ENCODE peak calls at places on chromosomes 7 and 10, in four cellular contexts. V is neuronal stem cell, J is IMR-90, N is GM23248. Y is an unnamed sample.
A peak's percentile ranks its signal among the peaks of the same experiment; 100 is the strongest.

GRCh38 chr7:29040570-29040906 is 82.4 kb upstream of the TRIL start:
- DNase-seq in V (no peak), J (no peak), N (peak; percentile 6), Y (no peak)

GRCh38 chr10:12427276-12427675 is 77.9 kb downstream of the CAMK1D start:
- DNase-seq in V (no peak), J (no peak), N (no peak), Y (no peak)

GRCh38 chr10:15370212-15370740 is 813 bp downstream of the FAM171A1 start:
- DNase-seq in V (peak; percentile 20), J (peak; percentile 16), N (peak; percentile 67), Y (peak; percentile 71)

GRCh38 chr7:159007308-159008054 is 137.2 kb downstream of the VIPR2 start:
- DNase-seq in V (no peak), J (no peak), N (no peak), Y (no peak)

GRCh38 chr10:45627412-45628048 is 45.0 kb downstream of the ZFAND4 start:
- DNase-seq in V (no peak), J (no peak), N (no peak), Y (no peak)

GRCh38 chr10:49285232-49285631 is 13.7 kb upstream of the C10orf71 start:
- DNase-seq in V (no peak), J (no peak), N (peak; percentile 29), Y (peak; percentile 13)

GRCh38 chr7:159146084-159146858 is 1.6 kb upstream of the VIPR2 start:
- DNase-seq in V (no peak), J (no peak), N (no peak), Y (no peak)

GRCh38 chr7:133344275-133344674 is 91.4 kb downstream of the EXOC4 start:
- DNase-seq in V (no peak), J (peak; percentile 32), N (peak; percentile 35), Y (no peak)

GRCh38 chr7:93949468-93949867 is 27.9 kb downstream of the GNG11 start:
- DNase-seq in V (no peak), J (peak; percentile 90), N (peak; percentile 94), Y (no peak)

GRCh38 chr10:89342219-89342966 is 14.6 kb downstream of the IFIT3 start:
- DNase-seq in V (no peak), J (peak; percentile 84), N (peak; percentile 74), Y (no peak)

GRCh38 chr7:94240902-94241301 is 153.8 kb upstream of the COL1A2 start:
- DNase-seq in V (no peak), J (peak; percentile 43), N (peak; percentile 46), Y (no peak)

GRCh38 chr7:87058739-87059524 is 522 bp downstream of the ELAPOR2 start:
- DNase-seq in V (no peak), J (no peak), N (peak; percentile 7), Y (peak; percentile 86)

DNA sequence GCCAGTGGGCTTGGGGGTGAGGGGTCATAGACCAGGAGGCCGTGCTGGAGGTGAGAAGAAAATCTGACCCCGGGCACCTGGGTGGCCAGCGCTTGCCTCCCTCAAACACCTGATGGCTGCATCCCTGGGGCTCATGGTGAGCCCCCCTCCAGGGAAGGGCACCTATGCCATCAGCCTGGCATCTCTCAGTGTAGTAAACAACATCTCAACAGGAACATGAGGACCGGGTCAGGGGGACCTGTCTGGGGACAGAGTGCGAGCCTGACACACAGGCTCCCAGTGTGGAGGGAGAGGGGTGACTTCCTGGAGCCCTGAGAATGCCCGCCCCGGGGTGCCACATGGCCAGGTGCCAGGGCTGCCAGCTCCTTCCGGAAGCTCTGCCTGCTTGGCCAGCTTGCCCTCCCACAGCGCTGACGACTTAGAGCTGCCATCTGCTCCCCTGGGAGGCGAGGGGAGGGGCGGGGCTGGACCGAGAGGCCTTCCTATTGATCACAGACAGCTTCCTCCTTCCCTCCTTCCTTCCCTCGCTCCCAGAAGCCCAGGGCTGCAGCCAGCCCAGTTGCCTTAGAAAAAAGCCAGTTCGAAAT is 12.3 kb downstream of the STX1A start:
- DNase-seq in V (no peak), J (no peak), N (no peak), Y (no peak)
- H3K27ac ChIP-seq in V (no peak overlapping the region), J (no peak overlapping the region), N (no peak overlapping the region), Y (no peak overlapping the region)

GRCh38 chr10:5895804-5896203 is 5.8 kb downstream of the FBH1 start:
- DNase-seq in V (no peak), J (no peak), N (no peak), Y (no peak)
- H3K4me1 ChIP-seq in V (peaks cover 2% of the 10 kb centered on the region), J (peaks cover 6% of the 10 kb centered on the region), N (peaks cover 20% of the 10 kb centered on the region), Y (peaks cover 9% of the 10 kb centered on the region)

GRCh38 chr10:94403034-94403822 is 887 bp downstream of the TBC1D12 start:
- DNase-seq in V (peak; percentile 21), J (peak; percentile 67), N (peak; percentile 86), Y (peak; percentile 83)
- H3K9ac ChIP-seq in V (peak overlapping the region; percentile 93), J (peak overlapping the region; percentile 79), N (peak overlapping the region; percentile 85), Y (peak overlapping the region; percentile 53)

GRCh38 chr10:63692205-63692896 is 171.2 kb downstream of the REEP3 start:
- DNase-seq in V (no peak), J (no peak), N (no peak), Y (no peak)
- H3K27ac ChIP-seq in V (no peak overlapping the region), J (no peak overlapping the region), N (no peak overlapping the region), Y (no peak overlapping the region)

GRCh38 chr10:79284158-79284871 is 63.0 kb upstream of the PPIF start:
- DNase-seq in V (no peak), J (no peak), N (no peak), Y (no peak)

GRCh38 chr10:79287973-79288715 is 59.1 kb upstream of the PPIF start:
- DNase-seq in V (no peak), J (no peak), N (no peak), Y (no peak)

GRCh38 chr10:79282388-79282787 is 64.9 kb upstream of the PPIF start:
- DNase-seq in V (no peak), J (no peak), N (no peak), Y (no peak)

GRCh38 chr10:79286318-79286951 is 60.8 kb upstream of the PPIF start:
- DNase-seq in V (no peak), J (peak; percentile 29), N (peak; percentile 30), Y (no peak)

GRCh38 chr10:79285315-79286185 is 61.7 kb upstream of the PPIF start:
- DNase-seq in V (no peak), J (no peak), N (no peak), Y (no peak)
- H3K4me1 ChIP-seq in V (peaks cover 4% of the 10 kb centered on the region), J (peaks cover 14% of the 10 kb centered on the region), N (peaks cover 4% of the 10 kb centered on the region), Y (peaks cover 9% of the 10 kb centered on the region)

GRCh38 chr7:503046-503574 is 16.5 kb downstream of the PDGFA start:
- DNase-seq in V (no peak), J (no peak), N (no peak), Y (no peak)
- H3K9ac ChIP-seq in V (no peak overlapping the region), J (no peak overlapping the region), N (no peak overlapping the region), Y (no peak overlapping the region)